ENCODE peak calls at places on chromosomes 1 and 21, in six cellular contexts. One of them, this sample, is unnamed.

GRCh38 chr1:185681034-185681633 is 53.1 kb upstream of the HMCN1 start:
- DNase-seq in astrocyte: peak
- DNase-seq in heart right ventricle: peak
- DNase-seq in lung: no peak
- DNase-seq in upper lobe of right lung: no peak
- DNase-seq in adrenal gland: peak
- DNase-seq in this sample: no peak

GRCh38 chr1:184695023-184695422 is 59.6 kb downstream of the EDEM3 start:
- DNase-seq in lung: no peak
- DNase-seq in heart right ventricle: no peak
- DNase-seq in astrocyte: no peak
- DNase-seq in upper lobe of right lung: no peak
- DNase-seq in adrenal gland: no peak
- DNase-seq in this sample: no peak

GRCh38 chr21:36684957-36685714 is 13.8 kb upstream of the SIM2 start:
- DNase-seq in lung: no peak
- DNase-seq in upper lobe of right lung: no peak
- DNase-seq in adrenal gland: no peak
- DNase-seq in heart right ventricle: peak
- DNase-seq in astrocyte: no peak
- DNase-seq in this sample: no peak

GRCh38 chr1:83791821-83792437 is 207.0 kb downstream of the TTLL7 start:
- DNase-seq in heart right ventricle: no peak
- DNase-seq in astrocyte: peak
- DNase-seq in lung: no peak
- DNase-seq in adrenal gland: no peak
- DNase-seq in upper lobe of right lung: no peak
- DNase-seq in this sample: no peak

GRCh38 chr21:9758141-9758540 is 763.2 kb upstream of the TPTE start:
- DNase-seq in lung: no peak
- DNase-seq in heart right ventricle: no peak
- DNase-seq in upper lobe of right lung: no peak
- DNase-seq in astrocyte: no peak
- DNase-seq in adrenal gland: no peak
- DNase-seq in this sample: peak

GRCh38 chr1:115507256-115507589 is 134.5 kb upstream of the VANGL1 start:
- DNase-seq in astrocyte: peak
- DNase-seq in adrenal gland: no peak
- DNase-seq in upper lobe of right lung: no peak
- DNase-seq in lung: no peak
- DNase-seq in heart right ventricle: peak
- DNase-seq in this sample: no peak

GRCh38 chr21:41836166-41837015 is 42.8 kb downstream of the PRDM15 start:
- DNase-seq in astrocyte: no peak
- DNase-seq in adrenal gland: no peak
- DNase-seq in heart right ventricle: no peak
- DNase-seq in lung: no peak
- DNase-seq in upper lobe of right lung: peak
- DNase-seq in this sample: no peak

GRCh38 chr1:109151146-109151545 is 37.2 kb downstream of the ELAPOR1 start:
- DNase-seq in heart right ventricle: peak
- DNase-seq in lung: no peak
- DNase-seq in astrocyte: peak
- DNase-seq in upper lobe of right lung: no peak
- DNase-seq in adrenal gland: peak
- DNase-seq in this sample: no peak

GRCh38 chr21:17690078-17690494 is 77.4 kb upstream of the BTG3 start:
- DNase-seq in adrenal gland: no peak
- DNase-seq in lung: no peak
- DNase-seq in upper lobe of right lung: no peak
- DNase-seq in astrocyte: no peak
- DNase-seq in heart right ventricle: no peak
- DNase-seq in this sample: no peak

GRCh38 chr1:12398479-12398878 is 168.6 kb downstream of the VPS13D start:
- DNase-seq in astrocyte: no peak
- DNase-seq in upper lobe of right lung: no peak
- DNase-seq in lung: no peak
- DNase-seq in heart right ventricle: no peak
- DNase-seq in adrenal gland: no peak
- DNase-seq in this sample: no peak

GRCh38 chr1:94772230-94772641 is 47.9 kb upstream of the SLC44A3 start:
- DNase-seq in adrenal gland: no peak
- DNase-seq in heart right ventricle: no peak
- DNase-seq in upper lobe of right lung: peak
- DNase-seq in lung: peak
- DNase-seq in astrocyte: peak
- DNase-seq in this sample: peak

GRCh38 chr1:166121010-166121409 is 45.8 kb downstream of the FAM78B start:
- DNase-seq in astrocyte: no peak
- DNase-seq in upper lobe of right lung: no peak
- DNase-seq in heart right ventricle: no peak
- DNase-seq in adrenal gland: no peak
- DNase-seq in lung: no peak
- DNase-seq in this sample: peak

GRCh38 chr1:204073837-204074273 is 940 bp downstream of the SOX13 start:
- DNase-seq in astrocyte: no peak
- DNase-seq in adrenal gland: no peak
- DNase-seq in heart right ventricle: no peak
- DNase-seq in lung: no peak
- DNase-seq in upper lobe of right lung: no peak
- DNase-seq in this sample: no peak

GRCh38 chr1:157992031-157992568 is 1.3 kb upstream of the KIRREL1 start:
- DNase-seq in astrocyte: peak
- DNase-seq in upper lobe of right lung: peak
- DNase-seq in adrenal gland: peak
- DNase-seq in lung: peak
- DNase-seq in heart right ventricle: peak
- DNase-seq in this sample: no peak

GRCh38 chr1:22920734-22921451 is 51.8 kb downstream of the LACTBL1 start:
- DNase-seq in astrocyte: no peak
- DNase-seq in upper lobe of right lung: no peak
- DNase-seq in lung: no peak
- DNase-seq in heart right ventricle: no peak
- DNase-seq in adrenal gland: no peak
- DNase-seq in this sample: no peak

GRCh38 chr1:244451951-244452795 is 464 bp upstream of the ADSS2 start:
- DNase-seq in upper lobe of right lung: peak
- DNase-seq in adrenal gland: peak
- DNase-seq in heart right ventricle: peak
- DNase-seq in lung: peak
- DNase-seq in astrocyte: peak
- DNase-seq in this sample: peak

GRCh38 chr1:223731076-223731770 is 18.9 kb downstream of the CAPN2 start:
- DNase-seq in heart right ventricle: peak
- DNase-seq in lung: peak
- DNase-seq in astrocyte: peak
- DNase-seq in adrenal gland: peak
- DNase-seq in upper lobe of right lung: peak
- DNase-seq in this sample: no peak

GRCh38 chr21:14358775-14359174 is 24.2 kb downstream of the HSPA13 start:
- DNase-seq in heart right ventricle: no peak
- DNase-seq in lung: no peak
- DNase-seq in adrenal gland: no peak
- DNase-seq in astrocyte: no peak
- DNase-seq in upper lobe of right lung: no peak
- DNase-seq in this sample: no peak

GRCh38 chr1:245319161-245319560 is 164.4 kb downstream of the KIF26B start:
- DNase-seq in adrenal gland: no peak
- DNase-seq in heart right ventricle: no peak
- DNase-seq in astrocyte: no peak
- DNase-seq in upper lobe of right lung: no peak
- DNase-seq in lung: no peak
- DNase-seq in this sample: no peak

GRCh38 chr1:78688701-78689100 is 39.1 kb downstream of the IFI44 start:
- DNase-seq in heart right ventricle: no peak
- DNase-seq in adrenal gland: no peak
- DNase-seq in lung: no peak
- DNase-seq in upper lobe of right lung: no peak
- DNase-seq in astrocyte: peak
- DNase-seq in this sample: no peak

GRCh38 chr1:198669023-198669698 is 30.3 kb downstream of the PTPRC start:
- DNase-seq in heart right ventricle: no peak
- DNase-seq in upper lobe of right lung: no peak
- DNase-seq in lung: no peak
- DNase-seq in astrocyte: peak
- DNase-seq in adrenal gland: no peak
- DNase-seq in this sample: no peak

GRCh38 chr1:52601519-52601918 is 652 bp upstream of the GPX7 start:
- DNase-seq in upper lobe of right lung: no peak
- DNase-seq in heart right ventricle: no peak
- DNase-seq in lung: no peak
- DNase-seq in astrocyte: no peak
- DNase-seq in adrenal gland: no peak
- DNase-seq in this sample: no peak

GRCh38 chr1:210251680-210252490 is 19.3 kb downstream of the SERTAD4 start:
- DNase-seq in astrocyte: no peak
- DNase-seq in lung: no peak
- DNase-seq in upper lobe of right lung: no peak
- DNase-seq in heart right ventricle: no peak
- DNase-seq in adrenal gland: no peak
- DNase-seq in this sample: no peak

GRCh38 chr1:35857830-35858229 is 25.2 kb upstream of the AGO1 start:
- DNase-seq in adrenal gland: no peak
- DNase-seq in astrocyte: no peak
- DNase-seq in upper lobe of right lung: no peak
- DNase-seq in heart right ventricle: no peak
- DNase-seq in lung: no peak
- DNase-seq in this sample: no peak

GRCh38 chr1:112263464-112263863 is 132.6 kb upstream of the CTTNBP2NL start:
- DNase-seq in adrenal gland: no peak
- DNase-seq in lung: no peak
- DNase-seq in upper lobe of right lung: no peak
- DNase-seq in astrocyte: peak
- DNase-seq in heart right ventricle: no peak
- DNase-seq in this sample: no peak

GRCh38 chr1:34113887-34114286 is 51.1 kb downstream of the CSMD2 start:
- DNase-seq in upper lobe of right lung: no peak
- DNase-seq in heart right ventricle: no peak
- DNase-seq in adrenal gland: no peak
- DNase-seq in astrocyte: no peak
- DNase-seq in lung: no peak
- DNase-seq in this sample: peak

GRCh38 chr1:41005876-41006275 is 15.6 kb downstream of the SLFNL1 start:
- DNase-seq in heart right ventricle: no peak
- DNase-seq in astrocyte: peak
- DNase-seq in lung: no peak
- DNase-seq in upper lobe of right lung: no peak
- DNase-seq in adrenal gland: no peak
- DNase-seq in this sample: no peak

GRCh38 chr1:1370771-1371300 is 4.2 kb downstream of the AURKAIP1 start:
- DNase-seq in astrocyte: no peak
- DNase-seq in adrenal gland: no peak
- DNase-seq in upper lobe of right lung: no peak
- DNase-seq in heart right ventricle: no peak
- DNase-seq in lung: no peak
- DNase-seq in this sample: no peak

GRCh38 chr1:235586413-235586812 is 63.2 kb downstream of the GNG4 start:
- DNase-seq in heart right ventricle: no peak
- DNase-seq in lung: no peak
- DNase-seq in upper lobe of right lung: no peak
- DNase-seq in astrocyte: no peak
- DNase-seq in adrenal gland: no peak
- DNase-seq in this sample: no peak

GRCh38 chr1:235584973-235585372 is 64.6 kb downstream of the GNG4 start:
- DNase-seq in lung: no peak
- DNase-seq in adrenal gland: no peak
- DNase-seq in upper lobe of right lung: no peak
- DNase-seq in heart right ventricle: no peak
- DNase-seq in astrocyte: no peak
- DNase-seq in this sample: no peak

GRCh38 chr1:235582130-235582529 is 67.5 kb downstream of the GNG4 start:
- DNase-seq in astrocyte: no peak
- DNase-seq in heart right ventricle: no peak
- DNase-seq in upper lobe of right lung: peak
- DNase-seq in adrenal gland: no peak
- DNase-seq in lung: no peak
- DNase-seq in this sample: no peak

GRCh38 chr1:235586992-235587391 is 62.6 kb downstream of the GNG4 start:
- DNase-seq in lung: no peak
- DNase-seq in adrenal gland: no peak
- DNase-seq in upper lobe of right lung: no peak
- DNase-seq in astrocyte: no peak
- DNase-seq in heart right ventricle: no peak
- DNase-seq in this sample: no peak

GRCh38 chr1:235583511-235584001 is 66.0 kb downstream of the GNG4 start:
- DNase-seq in astrocyte: no peak
- DNase-seq in upper lobe of right lung: peak
- DNase-seq in adrenal gland: no peak
- DNase-seq in heart right ventricle: no peak
- DNase-seq in lung: no peak
- DNase-seq in this sample: no peak
- TF ChIP-seq CTCF in astrocyte: peak
- TF ChIP-seq CTCF in upper lobe of right lung: no peak
- TF ChIP-seq CTCF in adrenal gland: no peak
- TF ChIP-seq CTCF in heart right ventricle: no peak
- TF ChIP-seq CTCF in lung: no peak
- TF ChIP-seq CTCF in this sample: no peak

GRCh38 chr1:9592510-9593075 is 3.9 kb downstream of the TMEM201 start:
- DNase-seq in upper lobe of right lung: no peak
- DNase-seq in heart right ventricle: no peak
- DNase-seq in adrenal gland: no peak
- DNase-seq in astrocyte: no peak
- DNase-seq in lung: no peak
- DNase-seq in this sample: no peak
- H3K27ac ChIP-seq in upper lobe of right lung: no peak
- H3K27ac ChIP-seq in heart right ventricle: peak
- H3K27ac ChIP-seq in adrenal gland: no peak
- H3K27ac ChIP-seq in astrocyte: no peak
- H3K27ac ChIP-seq in lung: no peak
- H3K27ac ChIP-seq in this sample: no peak

DNA sequence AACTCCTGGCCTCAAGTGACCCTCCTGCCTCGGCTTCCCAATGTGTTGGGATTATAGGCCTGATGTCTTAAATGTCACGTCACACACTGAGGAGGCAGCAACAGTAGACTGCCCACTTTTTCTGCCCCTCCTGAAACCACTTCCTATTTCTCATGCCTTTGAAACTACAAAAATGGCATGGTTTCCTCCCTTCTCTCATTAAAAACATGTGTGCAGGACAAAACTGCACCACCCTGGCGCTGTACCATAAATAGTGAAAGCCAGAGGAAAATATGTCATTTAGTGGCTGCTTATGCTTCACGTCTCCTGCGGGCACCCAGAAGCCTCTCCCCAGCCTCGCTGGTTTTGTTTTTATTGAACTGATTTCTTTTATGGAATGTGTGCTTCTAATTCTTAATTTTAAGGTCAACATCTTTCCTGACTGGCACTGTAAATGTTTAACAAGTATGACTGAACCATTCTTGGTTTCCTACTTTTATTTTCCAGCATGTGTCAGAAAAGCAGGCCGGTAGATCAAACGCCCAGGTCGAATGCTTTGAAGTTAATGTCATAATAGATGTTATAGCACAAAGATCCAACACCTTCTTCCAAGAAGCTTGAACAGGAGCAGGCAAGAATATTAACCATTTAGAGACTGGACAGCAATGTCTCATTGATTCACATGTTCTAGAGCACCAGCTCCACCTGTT is 59.6 kb upstream of the C1orf87 start:
- DNase-seq in upper lobe of right lung: no peak
- DNase-seq in heart right ventricle: no peak
- DNase-seq in adrenal gland: no peak
- DNase-seq in astrocyte: peak
- DNase-seq in lung: no peak
- DNase-seq in this sample: no peak
- H3K4me3 ChIP-seq in upper lobe of right lung: no peak
- H3K4me3 ChIP-seq in heart right ventricle: no peak
- H3K4me3 ChIP-seq in adrenal gland: no peak
- H3K4me3 ChIP-seq in astrocyte: no peak
- H3K4me3 ChIP-seq in lung: no peak
- H3K4me3 ChIP-seq in this sample: no peak

GRCh38 chr1:88595355-88595754 is 88.7 kb upstream of the PKN2 start:
- DNase-seq in astrocyte: peak
- DNase-seq in adrenal gland: no peak
- DNase-seq in lung: no peak
- DNase-seq in upper lobe of right lung: no peak
- DNase-seq in heart right ventricle: no peak
- DNase-seq in this sample: no peak
- TF ChIP-seq CTCF in astrocyte: peak
- TF ChIP-seq CTCF in adrenal gland: peak
- TF ChIP-seq CTCF in lung: no peak
- TF ChIP-seq CTCF in upper lobe of right lung: peak
- TF ChIP-seq CTCF in heart right ventricle: peak
- TF ChIP-seq CTCF in this sample: peak

This sample was measured in esophagus muscularis mucosa.